ENCODE peak calls at places on chromosomes 1 and 21, in seven cellular contexts. A is stimulated activated CD4-positive, alpha-beta T cell treated with anti-CD3 and anti-CD28 coated beads, Interleukin-2, amount 100 ng/mL, for 48 hours; G is NAMALWA; S is tibial artery; D is DMS 273 treated with DMSO at 0.1 percent for 48 hours; M is activated naive CD4-positive, alpha-beta T cell; C is MV-4-11. X is an unnamed sample.
A peak's percentile ranks its signal among the peaks of the same experiment; 100 is the strongest.

GRCh38 chr1:57712846-57713245 is 289.0 kb upstream of the DAB1 start:
- DNase-seq in S (no peak), C (no peak), G (no peak), D (no peak), A (no peak), M (no peak), X (no peak)

GRCh38 chr1:14613915-14614314 is 15.4 kb downstream of the KAZN start:
- DNase-seq in G (no peak), S (no peak), D (no peak), C (peak; percentile 57), A (no peak), M (no peak), X (no peak)

GRCh38 chr1:168687796-168688195 is 41.2 kb downstream of the DPT start:
- DNase-seq in A (no peak), D (no peak), M (no peak), S (no peak), G (no peak), C (no peak), X (no peak)

GRCh38 chr21:43720539-43721224 is 1.8 kb downstream of the PDXK start:
- DNase-seq in S (no peak), A (no peak), C (no peak), M (no peak), D (no peak), G (no peak), X (no peak)

GRCh38 chr1:114390361-114390760 is 120.6 kb downstream of the TRIM33 start:
- DNase-seq in S (no peak), M (no peak), A (no peak), D (no peak), C (no peak), G (no peak), X (no peak)

GRCh38 chr21:19993186-19993711 is 1005.0 kb upstream of the NCAM2 start:
- DNase-seq in A (no peak), D (no peak), M (no peak), G (no peak), S (no peak), C (no peak), X (no peak)

GRCh38 chr1:197632000-197632399 is 143.3 kb downstream of the DENND1B start:
- DNase-seq in C (no peak), A (no peak), G (peak; percentile 30), D (no peak), M (no peak), S (no peak), X (no peak)

GRCh38 chr1:25026757-25027450 is 96.8 kb upstream of the RUNX3 start:
- DNase-seq in D (no peak), A (no peak), S (no peak), M (no peak), C (no peak), G (no peak), X (no peak)

GRCh38 chr1:188642585-188643168 is 1813.9 kb downstream of the PLA2G4A start:
- DNase-seq in G (no peak), S (no peak), M (no peak), A (no peak), D (no peak), C (no peak), X (no peak)

GRCh38 chr1:204829133-204829532 is 41.5 kb upstream of the NFASC start:
- DNase-seq in A (no peak), D (no peak), G (no peak), C (no peak), S (no peak), M (no peak), X (no peak)

GRCh38 chr1:234921266-234922062 is 207.2 kb downstream of the TOMM20 start:
- DNase-seq in M (no peak), D (no peak), G (no peak), S (peak; percentile 74), C (no peak), A (no peak), X (no peak)

GRCh38 chr1:184056921-184057496 is 5.5 kb downstream of the TSEN15 start:
- DNase-seq in G (no peak), S (no peak), C (no peak), A (no peak), D (no peak), M (no peak), X (no peak)

GRCh38 chr1:84701366-84701765 is 11.1 kb upstream of the SSX2IP start:
- DNase-seq in A (no peak), G (no peak), D (peak; percentile 51), M (no peak), S (no peak), C (no peak), X (no peak)

GRCh38 chr1:67211589-67212563 is 45.6 kb downstream of the IL23R start:
- DNase-seq in C (peak; percentile 9), M (no peak), D (no peak), S (no peak), G (peak; percentile 62), A (peak; percentile 50), X (no peak)

GRCh38 chr1:153610334-153611023 is 2.5 kb downstream of the S100A16 start:
- DNase-seq in A (no peak), M (no peak), S (no peak), G (no peak), D (no peak), C (no peak), X (no peak)

GRCh38 chr1:63023182-63023581 is 239.2 kb downstream of the ATG4C start:
- DNase-seq in S (no peak), M (no peak), G (no peak), D (no peak), A (no peak), C (no peak), X (no peak)

GRCh38 chr1:51518730-51519047 is 377 bp downstream of the EPS15 start:
- DNase-seq in G (no peak), S (peak; percentile 72), A (peak; percentile 36), C (no peak), D (no peak), M (peak; percentile 13), X (peak; percentile 25)

GRCh38 chr1:9589719-9590157 is 1.0 kb downstream of the TMEM201 start:
- DNase-seq in M (no peak), A (no peak), D (no peak), S (no peak), C (no peak), G (no peak), X (no peak)

GRCh38 chr1:115098979-115099692 is 9.8 kb upstream of the TSPAN2 start:
- DNase-seq in G (peak; percentile 87), A (peak; percentile 41), D (peak; percentile 55), S (peak; percentile 80), C (peak; percentile 88), M (no peak), X (no peak)

GRCh38 chr1:151661728-151662127 is 49.9 kb downstream of the SNX27 start:
- DNase-seq in A (no peak), D (no peak), C (peak; percentile 78), G (no peak), M (no peak), S (no peak), X (no peak)

GRCh38 chr1:246198141-246198820 is 308.8 kb downstream of the SMYD3 start:
- DNase-seq in G (no peak), S (no peak), C (no peak), D (no peak), M (no peak), A (no peak), X (no peak)

GRCh38 chr1:119715542-119715941 is 3.8 kb downstream of the PHGDH start:
- DNase-seq in C (peak; percentile 49), M (no peak), G (no peak), A (no peak), D (no peak), S (no peak), X (no peak)

GRCh38 chr1:22967833-22968232 is 4.8 kb downstream of the LACTBL1 start:
- DNase-seq in C (no peak), A (no peak), S (no peak), G (no peak), M (no peak), D (no peak), X (no peak)